ENCODE peak calls at places on chromosomes 1 and 21, in seven cellular contexts. K is NCI-H2081, R is NCI-H1930, I is transverse colon, E is Daoy, J is sigmoid colon, A is ELF-1. C is an unnamed sample.

GRCh38 chr1:92482665-92483441 is 3.9 kb downstream of the GFI1 start:
- DNase-seq in K (peak), R (no peak), I (peak), E (peak), J (no peak), A (peak), C (no peak)

GRCh38 chr1:117146067-117146466 is 24.5 kb upstream of the TRIM45 start:
- DNase-seq in K (no peak), R (no peak), I (no peak), E (no peak), J (no peak), A (no peak), C (no peak)

GRCh38 chr1:192575499-192576189 is at the start of gene RGS1:
- DNase-seq in K (no peak), R (no peak), I (peak), E (no peak), J (peak), A (no peak), C (no peak)

GRCh38 chr1:40939320-40940059 is 40.0 kb upstream of the CTPS1 start:
- DNase-seq in K (no peak), R (no peak), I (peak), E (no peak), J (peak), A (no peak), C (peak)

GRCh38 chr1:117694543-117694942 is 88.7 kb downstream of the TENT5C start:
- DNase-seq in K (no peak), R (no peak), I (no peak), E (no peak), J (no peak), A (no peak), C (no peak)

GRCh38 chr1:192756314-192756713 is 52.5 kb upstream of the RGS2 start:
- DNase-seq in K (no peak), R (no peak), I (no peak), E (peak), J (no peak), A (no peak), C (no peak)

GRCh38 chr1:185483647-185484450 is 166.8 kb upstream of the IVNS1ABP start:
- DNase-seq in K (no peak), R (no peak), I (no peak), E (peak), J (no peak), A (peak), C (peak)

GRCh38 chr1:239011382-239011781 is 375.0 kb upstream of the CHRM3 start:
- DNase-seq in K (no peak), R (no peak), I (no peak), E (no peak), J (no peak), A (peak), C (no peak)

GRCh38 chr1:165592945-165593823 is 37.9 kb upstream of the MGST3 start:
- DNase-seq in K (peak), R (peak), I (peak), E (peak), J (peak), A (peak), C (peak)

GRCh38 chr1:213751064-213751397 is 236.7 kb upstream of the PROX1 start:
- DNase-seq in K (no peak), R (no peak), I (no peak), E (no peak), J (no peak), A (no peak), C (no peak)

GRCh38 chr1:217650674-217651073 is 19.5 kb downstream of the SPATA17 start:
- DNase-seq in K (no peak), R (no peak), I (no peak), E (no peak), J (no peak), A (no peak), C (no peak)

GRCh38 chr1:184882649-184883303 is 91.5 kb downstream of the NIBAN1 start:
- DNase-seq in K (no peak), R (no peak), I (peak), E (no peak), J (peak), A (no peak), C (peak)

GRCh38 chr1:109649380-109649987 is 6.4 kb upstream of the GSTM4 start:
- DNase-seq in K (peak), R (no peak), I (no peak), E (no peak), J (no peak), A (no peak), C (peak)

GRCh38 chr1:9164537-9164910 is 35.6 kb upstream of the GPR157 start:
- DNase-seq in K (no peak), R (no peak), I (no peak), E (no peak), J (no peak), A (no peak), C (no peak)

GRCh38 chr21:42122808-42123207 is 51.7 kb downstream of the UMODL1 start:
- DNase-seq in K (no peak), R (no peak), I (no peak), E (no peak), J (no peak), A (no peak), C (no peak)

GRCh38 chr1:240093120-240093961 is 1.7 kb downstream of the FMN2 start:
- DNase-seq in K (peak), R (no peak), I (peak), E (peak), J (peak), A (peak), C (no peak)

GRCh38 chr21:37916795-37917142 is 512 bp upstream of the KCNJ6 start:
- DNase-seq in K (no peak), R (peak), I (no peak), E (peak), J (no peak), A (peak), C (peak)

GRCh38 chr1:65267291-65268087 is 41.9 kb upstream of the DNAJC6 start:
- DNase-seq in K (peak), R (peak), I (no peak), E (no peak), J (no peak), A (peak), C (no peak)

GRCh38 chr1:76759171-76759860 is 108.0 kb upstream of the ST6GALNAC5 start:
- DNase-seq in K (no peak), R (no peak), I (no peak), E (no peak), J (no peak), A (no peak), C (no peak)

GRCh38 chr21:17451364-17451869 is 61.4 kb upstream of the CXADR start:
- DNase-seq in K (no peak), R (no peak), I (no peak), E (peak), J (no peak), A (no peak), C (peak)

GRCh38 chr1:15684468-15685283 is 556 bp downstream of the PLEKHM2 start:
- DNase-seq in K (peak), R (no peak), I (peak), E (peak), J (peak), A (peak), C (peak)

GRCh38 chr1:26627959-26628358 is 67.9 kb upstream of the ARID1A start:
- DNase-seq in K (no peak), R (no peak), I (no peak), E (no peak), J (no peak), A (no peak), C (no peak)

GRCh38 chr1:109161836-109162606 is 48.1 kb downstream of the ELAPOR1 start:
- DNase-seq in K (no peak), R (no peak), I (no peak), E (peak), J (peak), A (peak), C (no peak)

GRCh38 chr1:154575951-154576566 is 8.5 kb downstream of the CHRNB2 start:
- DNase-seq in K (no peak), R (no peak), I (no peak), E (no peak), J (no peak), A (no peak), C (no peak)

C was measured in lung microvascular endothelial cell.